ENCODE peak calls at places on chromosome 1, in eight cellular contexts. Q, V, I, N, U, F, S and L are unnamed samples.

GRCh38 chr1:159009287-159009686 is 420 bp upstream of the IFI16 start:
- DNase-seq in Q (no peak), V (no peak), I (no peak), N (no peak), U (no peak), F (no peak), S (no peak), L (no peak)

GRCh38 chr1:13681921-13682320 is 18.1 kb upstream of the PRDM2 start:
- DNase-seq in Q (no peak), V (no peak), I (no peak), N (no peak), U (no peak), F (no peak), S (no peak), L (no peak)

GRCh38 chr1:193406901-193407300 is 220.5 kb upstream of the B3GALT2 start:
- DNase-seq in Q (no peak), V (no peak), I (no peak), N (no peak), U (peak), F (no peak), S (no peak), L (peak)

GRCh38 chr1:27057389-27057788 is 44.7 kb upstream of the TENT5B start:
- DNase-seq in Q (no peak), V (no peak), I (no peak), N (no peak), U (no peak), F (no peak), S (no peak), L (no peak)

GRCh38 chr1:50735443-50735842 is 224.6 kb downstream of the FAF1 start:
- DNase-seq in Q (no peak), V (no peak), I (no peak), N (no peak), U (peak), F (no peak), S (no peak), L (peak)

GRCh38 chr1:168285419-168285790 is 4.7 kb downstream of the TBX19 start:
- DNase-seq in Q (no peak), V (no peak), I (no peak), N (no peak), U (no peak), F (no peak), S (no peak), L (no peak)

GRCh38 chr1:186152227-186152944 is 222.7 kb downstream of the TPR start:
- DNase-seq in Q (no peak), V (no peak), I (peak), N (no peak), U (no peak), F (no peak), S (no peak), L (peak)

GRCh38 chr1:101653482-101653946 is 343.2 kb downstream of the OLFM3 start:
- DNase-seq in Q (no peak), V (no peak), I (no peak), N (no peak), U (no peak), F (peak), S (no peak), L (no peak)

GRCh38 chr1:11960710-11961109 is 19.5 kb upstream of the MFN2 start:
- DNase-seq in Q (no peak), V (no peak), I (no peak), N (no peak), U (no peak), F (no peak), S (no peak), L (no peak)

GRCh38 chr1:90850181-90850924 is 133.3 kb upstream of the BARHL2 start:
- DNase-seq in Q (no peak), V (no peak), I (no peak), N (no peak), U (peak), F (peak), S (no peak), L (no peak)

GRCh38 chr1:31584869-31585735 is 8.8 kb downstream of the TINAGL1 start:
- DNase-seq in Q (peak), V (no peak), I (no peak), N (no peak), U (no peak), F (no peak), S (no peak), L (no peak)

GRCh38 chr1:203663294-203663693 is 36.7 kb downstream of the ATP2B4 start:
- DNase-seq in Q (no peak), V (no peak), I (no peak), N (no peak), U (no peak), F (no peak), S (no peak), L (peak)

GRCh38 chr1:201226178-201226514 is 35.5 kb downstream of the IGFN1 start:
- DNase-seq in Q (no peak), V (no peak), I (no peak), N (no peak), U (no peak), F (no peak), S (no peak), L (no peak)

GRCh38 chr1:71393301-71393700 is 312.5 kb upstream of the ZRANB2 start:
- DNase-seq in Q (no peak), V (no peak), I (no peak), N (no peak), U (no peak), F (no peak), S (no peak), L (no peak)

GRCh38 chr1:41649445-41650175 is 165.1 kb upstream of the EDN2 start:
- DNase-seq in Q (no peak), V (no peak), I (no peak), N (no peak), U (no peak), F (no peak), S (no peak), L (no peak)

GRCh38 chr1:37055631-37056030 is 21.3 kb upstream of the GRIK3 start:
- DNase-seq in Q (no peak), V (no peak), I (no peak), N (no peak), U (no peak), F (no peak), S (no peak), L (no peak)

GRCh38 chr1:203607169-203607873 is 19.3 kb upstream of the ATP2B4 start:
- DNase-seq in Q (peak), V (no peak), I (no peak), N (no peak), U (peak), F (peak), S (peak), L (peak)

GRCh38 chr1:81228926-81229325 is 571.8 kb upstream of the ADGRL2 start:
- DNase-seq in Q (no peak), V (no peak), I (no peak), N (no peak), U (no peak), F (no peak), S (no peak), L (no peak)

GRCh38 chr1:15115542-15116330 is 37.8 kb upstream of the TMEM51 start:
- DNase-seq in Q (no peak), V (no peak), I (no peak), N (no peak), U (no peak), F (no peak), S (no peak), L (no peak)

GRCh38 chr1:18681423-18681835 is 50.8 kb downstream of the PAX7 start:
- DNase-seq in Q (no peak), V (no peak), I (peak), N (peak), U (peak), F (no peak), S (no peak), L (peak)

GRCh38 chr1:227318852-227319607 is 738 bp upstream of the CDC42BPA start:
- DNase-seq in Q (no peak), V (no peak), I (peak), N (no peak), U (peak), F (peak), S (peak), L (peak)

GRCh38 chr1:19398309-19398760 is 86.2 kb downstream of the SLC66A1 start:
- DNase-seq in Q (no peak), V (no peak), I (no peak), N (no peak), U (no peak), F (peak), S (no peak), L (peak)

GRCh38 chr1:90591355-90591969 is 125.6 kb downstream of the BARHL2 start:
- DNase-seq in Q (no peak), V (no peak), I (no peak), N (no peak), U (no peak), F (no peak), S (no peak), L (no peak)

GRCh38 chr1:183414365-183414764 is 3.8 kb downstream of the NMNAT2 start:
- DNase-seq in Q (no peak), V (no peak), I (no peak), N (no peak), U (no peak), F (no peak), S (no peak), L (no peak)

GRCh38 chr1:243421784-243422183 is 165.9 kb downstream of the SDCCAG8 start:
- DNase-seq in Q (no peak), V (no peak), I (peak), N (no peak), U (no peak), F (peak), S (no peak), L (peak)

GRCh38 chr1:165829888-165830287 is 2.5 kb downstream of the UCK2 start:
- DNase-seq in Q (no peak), V (no peak), I (no peak), N (no peak), U (no peak), F (no peak), S (no peak), L (no peak)

GRCh38 chr1:165827199-165828102 is at the start of gene UCK2:
- DNase-seq in Q (peak), V (no peak), I (peak), N (peak), U (peak), F (peak), S (peak), L (peak)

GRCh38 chr1:165828581-165829329 is 1.3 kb downstream of the UCK2 start:
- DNase-seq in Q (peak), V (no peak), I (peak), N (no peak), U (peak), F (peak), S (peak), L (peak)

GRCh38 chr1:165826565-165826964 is 849 bp upstream of the UCK2 start:
- DNase-seq in Q (no peak), V (no peak), I (no peak), N (no peak), U (no peak), F (no peak), S (no peak), L (no peak)

GRCh38 chr1:165828103-165828558 is 717 bp downstream of the UCK2 start:
- DNase-seq in Q (peak), V (no peak), I (peak), N (peak), U (no peak), F (peak), S (peak), L (peak)
- TF ChIP-seq POLR2A in Q (no peak), V (peak), I (no peak), N (peak), U (peak), F (no peak), S (no peak), L (peak)

GRCh38 chr1:53982034-53982761 is 35.8 kb downstream of the LDLRAD1 start:
- DNase-seq in Q (no peak), V (no peak), I (peak), N (no peak), U (no peak), F (peak), S (no peak), L (no peak)
- TF ChIP-seq POLR2A in Q (no peak), V (no peak), I (no peak), N (no peak), U (no peak), F (no peak), S (no peak), L (no peak)

DNA sequence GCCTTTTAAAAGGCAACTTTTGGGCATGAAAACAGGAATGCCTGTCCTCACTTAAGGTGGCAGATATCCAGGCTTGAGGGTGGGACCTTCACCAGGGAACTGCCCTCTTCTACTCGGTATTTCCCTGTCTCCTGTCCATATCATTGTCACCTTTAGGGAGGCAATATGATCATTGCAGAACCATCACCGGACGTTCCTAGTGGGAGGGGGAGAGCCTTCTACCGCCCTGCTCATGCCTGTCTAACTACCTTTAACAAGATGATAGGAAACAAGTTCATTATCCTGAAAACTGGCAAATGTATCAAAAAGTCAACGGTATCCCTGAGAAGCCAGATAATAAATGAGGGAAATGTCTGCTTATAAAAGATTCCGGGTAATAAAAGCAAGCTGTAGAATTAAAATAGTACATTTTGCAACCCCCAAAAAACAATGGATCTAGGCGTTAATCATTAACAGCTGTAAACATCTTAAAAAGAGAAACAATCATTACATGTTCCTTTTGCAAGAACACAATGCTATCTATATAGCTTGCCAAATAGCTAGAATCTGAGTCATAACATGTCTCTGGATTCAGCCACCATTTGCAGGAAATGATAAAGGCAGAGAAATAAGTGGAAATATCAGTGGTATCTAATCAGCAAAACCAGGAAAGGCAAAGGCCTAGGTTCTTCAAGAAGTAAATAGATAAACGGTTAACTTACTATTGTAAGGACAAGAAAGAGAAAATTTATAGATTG is 852.9 kb upstream of the ADGRL4 start:
- DNase-seq in Q (no peak), V (no peak), I (no peak), N (no peak), U (no peak), F (peak), S (no peak), L (peak)
- TF ChIP-seq POLR2A in Q (no peak), V (no peak), I (no peak), N (no peak), U (no peak), F (no peak), S (no peak), L (no peak)

GRCh38 chr1:110174961-110175360 is 24.7 kb downstream of the SLC6A17 start:
- DNase-seq in Q (no peak), V (no peak), I (no peak), N (no peak), U (no peak), F (no peak), S (no peak), L (no peak)
- TF ChIP-seq POLR2A in Q (no peak), V (no peak), I (no peak), N (no peak), U (no peak), F (no peak), S (no peak), L (no peak)

GRCh38 chr1:112477550-112477949 is 31.2 kb upstream of the WNT2B start:
- DNase-seq in Q (no peak), V (no peak), I (no peak), N (no peak), U (no peak), F (no peak), S (no peak), L (no peak)
- TF ChIP-seq POLR2A in Q (no peak), V (no peak), I (no peak), N (no peak), U (no peak), F (no peak), S (no peak), L (no peak)

GRCh38 chr1:119713538-119714456 is 2.1 kb downstream of the PHGDH start:
- DNase-seq in Q (no peak), V (no peak), I (no peak), N (no peak), U (no peak), F (no peak), S (no peak), L (no peak)
- TF ChIP-seq POLR2A in Q (no peak), V (no peak), I (no peak), N (no peak), U (no peak), F (no peak), S (no peak), L (no peak)

GRCh38 chr1:73820843-73821242 is 377.1 kb downstream of the LRRIQ3 start:
- DNase-seq in Q (no peak), V (no peak), I (no peak), N (no peak), U (no peak), F (no peak), S (no peak), L (no peak)

GRCh38 chr1:73824065-73824464 is 373.9 kb downstream of the LRRIQ3 start:
- DNase-seq in Q (no peak), V (no peak), I (no peak), N (no peak), U (no peak), F (no peak), S (no peak), L (no peak)

GRCh38 chr1:73821520-73821919 is 376.5 kb downstream of the LRRIQ3 start:
- DNase-seq in Q (no peak), V (no peak), I (no peak), N (no peak), U (no peak), F (no peak), S (no peak), L (no peak)
- TF ChIP-seq POLR2A in Q (no peak), V (no peak), I (no peak), N (no peak), U (no peak), F (no peak), S (no peak), L (no peak)

GRCh38 chr1:34754878-34755637 is at the start of gene GJB5:
- DNase-seq in Q (no peak), V (no peak), I (peak), N (no peak), U (no peak), F (peak), S (no peak), L (no peak)
- TF ChIP-seq POLR2A in Q (no peak), V (no peak), I (peak), N (no peak), U (no peak), F (no peak), S (no peak), L (no peak)